ENCODE peak calls at places on chromosomes 6 and 20, in seven cellular contexts. I is left ventricle myocardium inferior; B is stimulated activated CD4-positive, alpha-beta T cell treated with anti-CD3 and anti-CD28 coated beads, Interleukin-15, amount 100 ng/mL, for 24 hours; E is hepatic stellate cell; U is nephron progenitor cell; P is LNCaP clone FGC; C is T-cell. H is an unnamed sample.

GRCh38 chr6:83270971-83271714 is 78.0 kb downstream of the RWDD2A start:
- DNase-seq in E (peak; percentile 38), P (no peak), U (no peak), B (no peak), I (no peak), C (no peak), H (no peak)

GRCh38 chr6:132818404-132819359 is 4.3 kb downstream of the RPS12 start:
- DNase-seq in U (no peak), E (no peak), P (no peak), C (no peak), I (no peak), B (peak; percentile 25), H (no peak)

GRCh38 chr20:62156592-62157386 is 13.2 kb downstream of the SS18L1 start:
- DNase-seq in P (no peak), U (peak; percentile 85), C (peak; percentile 54), E (peak; percentile 74), B (peak; percentile 82), I (peak; percentile 60), H (peak; percentile 87)

GRCh38 chr6:11974089-11974488 is 38.0 kb upstream of the HIVEP1 start:
- DNase-seq in B (no peak), C (no peak), U (no peak), I (no peak), E (peak; percentile 32), P (no peak), H (no peak)

GRCh38 chr20:56833427-56833826 is 204.3 kb downstream of the TFAP2C start:
- DNase-seq in C (no peak), P (no peak), I (no peak), B (no peak), U (no peak), E (no peak), H (no peak)

GRCh38 chr6:14711056-14711703 is 534.7 kb upstream of the JARID2 start:
- DNase-seq in B (peak; percentile 78), I (no peak), P (no peak), E (peak; percentile 58), U (no peak), C (no peak), H (no peak)

GRCh38 chr20:41443667-41444066 is 77.0 kb upstream of the EMILIN3 start:
- DNase-seq in B (peak; percentile 21), U (no peak), C (no peak), P (no peak), E (no peak), I (no peak), H (no peak)

GRCh38 chr6:47102331-47102730 is 60.2 kb upstream of the ADGRF1 start:
- DNase-seq in E (no peak), U (no peak), P (no peak), B (no peak), I (no peak), C (no peak), H (no peak)

GRCh38 chr6:107670792-107671199 is 153.3 kb downstream of the SCML4 start:
- DNase-seq in B (peak; percentile 33), P (no peak), U (peak; percentile 57), C (no peak), E (peak; percentile 51), I (peak; percentile 64), H (no peak)

GRCh38 chr6:163670283-163670682 is 255.8 kb downstream of the QKI start:
- DNase-seq in I (no peak), U (no peak), B (no peak), C (no peak), P (no peak), E (no peak), H (peak; percentile 28)

GRCh38 chr6:123610779-123611178 is 26.0 kb downstream of the TRDN start:
- DNase-seq in E (no peak), P (no peak), U (no peak), B (no peak), I (no peak), C (no peak), H (no peak)

H was measured in D721Med.